ENCODE peak calls at places on chromosomes 12 and 14, in nine cellular contexts. One of them, this sample, is unnamed.

GRCh38 chr12:66550626-66551025 is 128.2 kb downstream of the GRIP1 start:
- DNase-seq in activated T-helper 9 cell treated with anti-CD3 and anti-CD28 coated beads, Interleukin-2, amount 50 U/mL, for 16 hours: no peak
- DNase-seq in DMS153: no peak
- DNase-seq in cerebellar nuclear complex: no peak
- DNase-seq in stimulated activated CD8-positive, alpha-beta memory T cell treated with anti-CD3 and anti-CD28 coated beads, Interleukin-2, amount 100 ng/mL, for 1 hour: no peak
- DNase-seq in activated gamma-delta T cell treated with anti-CD3 and anti-CD28 coated beads, Interleukin-2, amount 50 U/mL, for 16 hours: no peak
- DNase-seq in HCEC 1CT: no peak
- DNase-seq in body of pancreas: no peak
- DNase-seq in HTR-8/SVneo: no peak
- DNase-seq in this sample: no peak

GRCh38 chr14:95495538-95496025 is 20.9 kb downstream of the SYNE3 start:
- DNase-seq in activated T-helper 9 cell treated with anti-CD3 and anti-CD28 coated beads, Interleukin-2, amount 50 U/mL, for 16 hours: no peak
- DNase-seq in DMS153: no peak
- DNase-seq in cerebellar nuclear complex: no peak
- DNase-seq in stimulated activated CD8-positive, alpha-beta memory T cell treated with anti-CD3 and anti-CD28 coated beads, Interleukin-2, amount 100 ng/mL, for 1 hour: no peak
- DNase-seq in activated gamma-delta T cell treated with anti-CD3 and anti-CD28 coated beads, Interleukin-2, amount 50 U/mL, for 16 hours: no peak
- DNase-seq in HCEC 1CT: no peak
- DNase-seq in body of pancreas: peak; percentile 38
- DNase-seq in HTR-8/SVneo: no peak
- DNase-seq in this sample: no peak

GRCh38 chr14:54567634-54568561 is 970 bp downstream of the SAMD4A start:
- DNase-seq in activated T-helper 9 cell treated with anti-CD3 and anti-CD28 coated beads, Interleukin-2, amount 50 U/mL, for 16 hours: peak; percentile 18
- DNase-seq in DMS153: no peak
- DNase-seq in cerebellar nuclear complex: peak; percentile 19
- DNase-seq in stimulated activated CD8-positive, alpha-beta memory T cell treated with anti-CD3 and anti-CD28 coated beads, Interleukin-2, amount 100 ng/mL, for 1 hour: no peak
- DNase-seq in activated gamma-delta T cell treated with anti-CD3 and anti-CD28 coated beads, Interleukin-2, amount 50 U/mL, for 16 hours: peak; percentile 8
- DNase-seq in HCEC 1CT: peak; percentile 40
- DNase-seq in body of pancreas: peak; percentile 58
- DNase-seq in HTR-8/SVneo: no peak
- DNase-seq in this sample: no peak

GRCh38 chr12:125853670-125854069 is 788.4 kb downstream of the AACS start:
- DNase-seq in activated T-helper 9 cell treated with anti-CD3 and anti-CD28 coated beads, Interleukin-2, amount 50 U/mL, for 16 hours: no peak
- DNase-seq in DMS153: no peak
- DNase-seq in cerebellar nuclear complex: no peak
- DNase-seq in stimulated activated CD8-positive, alpha-beta memory T cell treated with anti-CD3 and anti-CD28 coated beads, Interleukin-2, amount 100 ng/mL, for 1 hour: no peak
- DNase-seq in activated gamma-delta T cell treated with anti-CD3 and anti-CD28 coated beads, Interleukin-2, amount 50 U/mL, for 16 hours: no peak
- DNase-seq in HCEC 1CT: no peak
- DNase-seq in body of pancreas: no peak
- DNase-seq in HTR-8/SVneo: no peak
- DNase-seq in this sample: no peak

GRCh38 chr12:129607756-129608155 is 296.1 kb downstream of the TMEM132D start:
- DNase-seq in activated T-helper 9 cell treated with anti-CD3 and anti-CD28 coated beads, Interleukin-2, amount 50 U/mL, for 16 hours: no peak
- DNase-seq in DMS153: no peak
- DNase-seq in cerebellar nuclear complex: no peak
- DNase-seq in stimulated activated CD8-positive, alpha-beta memory T cell treated with anti-CD3 and anti-CD28 coated beads, Interleukin-2, amount 100 ng/mL, for 1 hour: no peak
- DNase-seq in activated gamma-delta T cell treated with anti-CD3 and anti-CD28 coated beads, Interleukin-2, amount 50 U/mL, for 16 hours: no peak
- DNase-seq in HCEC 1CT: no peak
- DNase-seq in body of pancreas: no peak
- DNase-seq in HTR-8/SVneo: no peak
- DNase-seq in this sample: no peak

GRCh38 chr12:94150483-94151225 is 2.3 kb downstream of the PLXNC1 start:
- DNase-seq in activated T-helper 9 cell treated with anti-CD3 and anti-CD28 coated beads, Interleukin-2, amount 50 U/mL, for 16 hours: peak; percentile 23
- DNase-seq in DMS153: no peak
- DNase-seq in cerebellar nuclear complex: peak; percentile 52
- DNase-seq in stimulated activated CD8-positive, alpha-beta memory T cell treated with anti-CD3 and anti-CD28 coated beads, Interleukin-2, amount 100 ng/mL, for 1 hour: peak; percentile 6
- DNase-seq in activated gamma-delta T cell treated with anti-CD3 and anti-CD28 coated beads, Interleukin-2, amount 50 U/mL, for 16 hours: peak; percentile 24
- DNase-seq in HCEC 1CT: no peak
- DNase-seq in body of pancreas: no peak
- DNase-seq in HTR-8/SVneo: no peak
- DNase-seq in this sample: no peak

GRCh38 chr12:50918584-50919316 is 33.6 kb upstream of the HIGD1C start:
- DNase-seq in activated T-helper 9 cell treated with anti-CD3 and anti-CD28 coated beads, Interleukin-2, amount 50 U/mL, for 16 hours: no peak
- DNase-seq in DMS153: no peak
- DNase-seq in cerebellar nuclear complex: no peak
- DNase-seq in stimulated activated CD8-positive, alpha-beta memory T cell treated with anti-CD3 and anti-CD28 coated beads, Interleukin-2, amount 100 ng/mL, for 1 hour: no peak
- DNase-seq in activated gamma-delta T cell treated with anti-CD3 and anti-CD28 coated beads, Interleukin-2, amount 50 U/mL, for 16 hours: no peak
- DNase-seq in HCEC 1CT: peak; percentile 12
- DNase-seq in body of pancreas: no peak
- DNase-seq in HTR-8/SVneo: no peak
- DNase-seq in this sample: no peak

GRCh38 chr14:76096257-76096656 is 55.5 kb upstream of the GPATCH2L start:
- DNase-seq in activated T-helper 9 cell treated with anti-CD3 and anti-CD28 coated beads, Interleukin-2, amount 50 U/mL, for 16 hours: no peak
- DNase-seq in DMS153: no peak
- DNase-seq in cerebellar nuclear complex: no peak
- DNase-seq in stimulated activated CD8-positive, alpha-beta memory T cell treated with anti-CD3 and anti-CD28 coated beads, Interleukin-2, amount 100 ng/mL, for 1 hour: no peak
- DNase-seq in activated gamma-delta T cell treated with anti-CD3 and anti-CD28 coated beads, Interleukin-2, amount 50 U/mL, for 16 hours: no peak
- DNase-seq in HCEC 1CT: no peak
- DNase-seq in body of pancreas: no peak
- DNase-seq in HTR-8/SVneo: no peak
- DNase-seq in this sample: no peak

GRCh38 chr12:31600252-31600651 is 9.3 kb upstream of the DENND5B start:
- DNase-seq in activated T-helper 9 cell treated with anti-CD3 and anti-CD28 coated beads, Interleukin-2, amount 50 U/mL, for 16 hours: no peak
- DNase-seq in DMS153: no peak
- DNase-seq in cerebellar nuclear complex: no peak
- DNase-seq in stimulated activated CD8-positive, alpha-beta memory T cell treated with anti-CD3 and anti-CD28 coated beads, Interleukin-2, amount 100 ng/mL, for 1 hour: no peak
- DNase-seq in activated gamma-delta T cell treated with anti-CD3 and anti-CD28 coated beads, Interleukin-2, amount 50 U/mL, for 16 hours: no peak
- DNase-seq in HCEC 1CT: no peak
- DNase-seq in body of pancreas: no peak
- DNase-seq in HTR-8/SVneo: no peak
- DNase-seq in this sample: no peak

GRCh38 chr14:70332015-70332414 is 27.5 kb downstream of the COX16 start:
- DNase-seq in activated T-helper 9 cell treated with anti-CD3 and anti-CD28 coated beads, Interleukin-2, amount 50 U/mL, for 16 hours: no peak
- DNase-seq in DMS153: no peak
- DNase-seq in cerebellar nuclear complex: no peak
- DNase-seq in stimulated activated CD8-positive, alpha-beta memory T cell treated with anti-CD3 and anti-CD28 coated beads, Interleukin-2, amount 100 ng/mL, for 1 hour: no peak
- DNase-seq in activated gamma-delta T cell treated with anti-CD3 and anti-CD28 coated beads, Interleukin-2, amount 50 U/mL, for 16 hours: no peak
- DNase-seq in HCEC 1CT: no peak
- DNase-seq in body of pancreas: no peak
- DNase-seq in HTR-8/SVneo: no peak
- DNase-seq in this sample: no peak

GRCh38 chr14:38561657-38562056 is 305.8 kb upstream of the CLEC14A start:
- DNase-seq in activated T-helper 9 cell treated with anti-CD3 and anti-CD28 coated beads, Interleukin-2, amount 50 U/mL, for 16 hours: no peak
- DNase-seq in DMS153: no peak
- DNase-seq in cerebellar nuclear complex: no peak
- DNase-seq in stimulated activated CD8-positive, alpha-beta memory T cell treated with anti-CD3 and anti-CD28 coated beads, Interleukin-2, amount 100 ng/mL, for 1 hour: no peak
- DNase-seq in activated gamma-delta T cell treated with anti-CD3 and anti-CD28 coated beads, Interleukin-2, amount 50 U/mL, for 16 hours: no peak
- DNase-seq in HCEC 1CT: no peak
- DNase-seq in body of pancreas: no peak
- DNase-seq in HTR-8/SVneo: no peak
- DNase-seq in this sample: no peak

GRCh38 chr14:24432259-24433131 is 2.7 kb downstream of the KHNYN start:
- DNase-seq in activated T-helper 9 cell treated with anti-CD3 and anti-CD28 coated beads, Interleukin-2, amount 50 U/mL, for 16 hours: no peak
- DNase-seq in DMS153: no peak
- DNase-seq in cerebellar nuclear complex: no peak
- DNase-seq in stimulated activated CD8-positive, alpha-beta memory T cell treated with anti-CD3 and anti-CD28 coated beads, Interleukin-2, amount 100 ng/mL, for 1 hour: no peak
- DNase-seq in activated gamma-delta T cell treated with anti-CD3 and anti-CD28 coated beads, Interleukin-2, amount 50 U/mL, for 16 hours: no peak
- DNase-seq in HCEC 1CT: no peak
- DNase-seq in body of pancreas: no peak
- DNase-seq in HTR-8/SVneo: no peak
- DNase-seq in this sample: no peak

GRCh38 chr12:60630796-60631195 is 1035.0 kb downstream of the SLC16A7 start:
- DNase-seq in activated T-helper 9 cell treated with anti-CD3 and anti-CD28 coated beads, Interleukin-2, amount 50 U/mL, for 16 hours: no peak
- DNase-seq in DMS153: no peak
- DNase-seq in cerebellar nuclear complex: no peak
- DNase-seq in stimulated activated CD8-positive, alpha-beta memory T cell treated with anti-CD3 and anti-CD28 coated beads, Interleukin-2, amount 100 ng/mL, for 1 hour: no peak
- DNase-seq in activated gamma-delta T cell treated with anti-CD3 and anti-CD28 coated beads, Interleukin-2, amount 50 U/mL, for 16 hours: no peak
- DNase-seq in HCEC 1CT: no peak
- DNase-seq in body of pancreas: no peak
- DNase-seq in HTR-8/SVneo: no peak
- DNase-seq in this sample: no peak

GRCh38 chr12:11026118-11026517 is 3.7 kb upstream of the TAS2R19 start:
- DNase-seq in activated T-helper 9 cell treated with anti-CD3 and anti-CD28 coated beads, Interleukin-2, amount 50 U/mL, for 16 hours: no peak
- DNase-seq in DMS153: no peak
- DNase-seq in cerebellar nuclear complex: no peak
- DNase-seq in stimulated activated CD8-positive, alpha-beta memory T cell treated with anti-CD3 and anti-CD28 coated beads, Interleukin-2, amount 100 ng/mL, for 1 hour: no peak
- DNase-seq in activated gamma-delta T cell treated with anti-CD3 and anti-CD28 coated beads, Interleukin-2, amount 50 U/mL, for 16 hours: no peak
- DNase-seq in HCEC 1CT: no peak
- DNase-seq in body of pancreas: no peak
- DNase-seq in HTR-8/SVneo: no peak
- DNase-seq in this sample: no peak

GRCh38 chr14:24982472-24983155 is 67.3 kb downstream of the STXBP6 start:
- DNase-seq in activated T-helper 9 cell treated with anti-CD3 and anti-CD28 coated beads, Interleukin-2, amount 50 U/mL, for 16 hours: no peak
- DNase-seq in DMS153: peak; percentile 34
- DNase-seq in cerebellar nuclear complex: no peak
- DNase-seq in stimulated activated CD8-positive, alpha-beta memory T cell treated with anti-CD3 and anti-CD28 coated beads, Interleukin-2, amount 100 ng/mL, for 1 hour: no peak
- DNase-seq in activated gamma-delta T cell treated with anti-CD3 and anti-CD28 coated beads, Interleukin-2, amount 50 U/mL, for 16 hours: no peak
- DNase-seq in HCEC 1CT: peak; percentile 96
- DNase-seq in body of pancreas: no peak
- DNase-seq in HTR-8/SVneo: peak; percentile 41
- DNase-seq in this sample: peak; percentile 93

GRCh38 chr14:61673305-61673704 is 22.0 kb upstream of the HIF1A start:
- DNase-seq in activated T-helper 9 cell treated with anti-CD3 and anti-CD28 coated beads, Interleukin-2, amount 50 U/mL, for 16 hours: no peak
- DNase-seq in DMS153: no peak
- DNase-seq in cerebellar nuclear complex: no peak
- DNase-seq in stimulated activated CD8-positive, alpha-beta memory T cell treated with anti-CD3 and anti-CD28 coated beads, Interleukin-2, amount 100 ng/mL, for 1 hour: no peak
- DNase-seq in activated gamma-delta T cell treated with anti-CD3 and anti-CD28 coated beads, Interleukin-2, amount 50 U/mL, for 16 hours: no peak
- DNase-seq in HCEC 1CT: no peak
- DNase-seq in body of pancreas: no peak
- DNase-seq in HTR-8/SVneo: no peak
- DNase-seq in this sample: no peak

GRCh38 chr14:34583525-34583924 is 44.0 kb upstream of the EAPP start:
- DNase-seq in activated T-helper 9 cell treated with anti-CD3 and anti-CD28 coated beads, Interleukin-2, amount 50 U/mL, for 16 hours: no peak
- DNase-seq in DMS153: no peak
- DNase-seq in cerebellar nuclear complex: no peak
- DNase-seq in stimulated activated CD8-positive, alpha-beta memory T cell treated with anti-CD3 and anti-CD28 coated beads, Interleukin-2, amount 100 ng/mL, for 1 hour: no peak
- DNase-seq in activated gamma-delta T cell treated with anti-CD3 and anti-CD28 coated beads, Interleukin-2, amount 50 U/mL, for 16 hours: no peak
- DNase-seq in HCEC 1CT: no peak
- DNase-seq in body of pancreas: no peak
- DNase-seq in HTR-8/SVneo: no peak
- DNase-seq in this sample: no peak

GRCh38 chr12:101743724-101744472 is 4.6 kb upstream of the SYCP3 start:
- DNase-seq in activated T-helper 9 cell treated with anti-CD3 and anti-CD28 coated beads, Interleukin-2, amount 50 U/mL, for 16 hours: no peak
- DNase-seq in DMS153: no peak
- DNase-seq in cerebellar nuclear complex: no peak
- DNase-seq in stimulated activated CD8-positive, alpha-beta memory T cell treated with anti-CD3 and anti-CD28 coated beads, Interleukin-2, amount 100 ng/mL, for 1 hour: no peak
- DNase-seq in activated gamma-delta T cell treated with anti-CD3 and anti-CD28 coated beads, Interleukin-2, amount 50 U/mL, for 16 hours: no peak
- DNase-seq in HCEC 1CT: no peak
- DNase-seq in body of pancreas: no peak
- DNase-seq in HTR-8/SVneo: no peak
- DNase-seq in this sample: no peak

GRCh38 chr12:12450043-12450451 is 93.2 kb downstream of the BORCS5 start:
- DNase-seq in activated T-helper 9 cell treated with anti-CD3 and anti-CD28 coated beads, Interleukin-2, amount 50 U/mL, for 16 hours: no peak
- DNase-seq in DMS153: no peak
- DNase-seq in cerebellar nuclear complex: no peak
- DNase-seq in stimulated activated CD8-positive, alpha-beta memory T cell treated with anti-CD3 and anti-CD28 coated beads, Interleukin-2, amount 100 ng/mL, for 1 hour: no peak
- DNase-seq in activated gamma-delta T cell treated with anti-CD3 and anti-CD28 coated beads, Interleukin-2, amount 50 U/mL, for 16 hours: no peak
- DNase-seq in HCEC 1CT: no peak
- DNase-seq in body of pancreas: no peak
- DNase-seq in HTR-8/SVneo: no peak
- DNase-seq in this sample: no peak

GRCh38 chr14:101549154-101549553 is 12.1 kb upstream of the DIO3 start:
- DNase-seq in activated T-helper 9 cell treated with anti-CD3 and anti-CD28 coated beads, Interleukin-2, amount 50 U/mL, for 16 hours: no peak
- DNase-seq in DMS153: no peak
- DNase-seq in cerebellar nuclear complex: no peak
- DNase-seq in stimulated activated CD8-positive, alpha-beta memory T cell treated with anti-CD3 and anti-CD28 coated beads, Interleukin-2, amount 100 ng/mL, for 1 hour: no peak
- DNase-seq in activated gamma-delta T cell treated with anti-CD3 and anti-CD28 coated beads, Interleukin-2, amount 50 U/mL, for 16 hours: no peak
- DNase-seq in HCEC 1CT: no peak
- DNase-seq in body of pancreas: no peak
- DNase-seq in HTR-8/SVneo: no peak
- DNase-seq in this sample: no peak

GRCh38 chr14:61505815-61506809 is 184.7 kb downstream of the PRKCH start:
- DNase-seq in activated T-helper 9 cell treated with anti-CD3 and anti-CD28 coated beads, Interleukin-2, amount 50 U/mL, for 16 hours: no peak
- DNase-seq in DMS153: no peak
- DNase-seq in cerebellar nuclear complex: no peak
- DNase-seq in stimulated activated CD8-positive, alpha-beta memory T cell treated with anti-CD3 and anti-CD28 coated beads, Interleukin-2, amount 100 ng/mL, for 1 hour: no peak
- DNase-seq in activated gamma-delta T cell treated with anti-CD3 and anti-CD28 coated beads, Interleukin-2, amount 50 U/mL, for 16 hours: no peak
- DNase-seq in HCEC 1CT: no peak
- DNase-seq in body of pancreas: no peak
- DNase-seq in HTR-8/SVneo: no peak
- DNase-seq in this sample: no peak

GRCh38 chr14:76473381-76474263 is 97.7 kb downstream of the ESRRB start:
- DNase-seq in activated T-helper 9 cell treated with anti-CD3 and anti-CD28 coated beads, Interleukin-2, amount 50 U/mL, for 16 hours: no peak
- DNase-seq in DMS153: peak; percentile 21
- DNase-seq in cerebellar nuclear complex: no peak
- DNase-seq in stimulated activated CD8-positive, alpha-beta memory T cell treated with anti-CD3 and anti-CD28 coated beads, Interleukin-2, amount 100 ng/mL, for 1 hour: no peak
- DNase-seq in activated gamma-delta T cell treated with anti-CD3 and anti-CD28 coated beads, Interleukin-2, amount 50 U/mL, for 16 hours: no peak
- DNase-seq in HCEC 1CT: no peak
- DNase-seq in body of pancreas: no peak
- DNase-seq in HTR-8/SVneo: peak; percentile 78
- DNase-seq in this sample: no peak

GRCh38 chr12:5499566-5500325 is 67.8 kb downstream of the NTF3 start:
- DNase-seq in activated T-helper 9 cell treated with anti-CD3 and anti-CD28 coated beads, Interleukin-2, amount 50 U/mL, for 16 hours: no peak
- DNase-seq in DMS153: no peak
- DNase-seq in cerebellar nuclear complex: no peak
- DNase-seq in stimulated activated CD8-positive, alpha-beta memory T cell treated with anti-CD3 and anti-CD28 coated beads, Interleukin-2, amount 100 ng/mL, for 1 hour: no peak
- DNase-seq in activated gamma-delta T cell treated with anti-CD3 and anti-CD28 coated beads, Interleukin-2, amount 50 U/mL, for 16 hours: no peak
- DNase-seq in HCEC 1CT: no peak
- DNase-seq in body of pancreas: no peak
- DNase-seq in HTR-8/SVneo: no peak
- DNase-seq in this sample: no peak

GRCh38 chr12:125171267-125171666 is 106.0 kb downstream of the AACS start:
- DNase-seq in activated T-helper 9 cell treated with anti-CD3 and anti-CD28 coated beads, Interleukin-2, amount 50 U/mL, for 16 hours: no peak
- DNase-seq in DMS153: no peak
- DNase-seq in cerebellar nuclear complex: no peak
- DNase-seq in stimulated activated CD8-positive, alpha-beta memory T cell treated with anti-CD3 and anti-CD28 coated beads, Interleukin-2, amount 100 ng/mL, for 1 hour: no peak
- DNase-seq in activated gamma-delta T cell treated with anti-CD3 and anti-CD28 coated beads, Interleukin-2, amount 50 U/mL, for 16 hours: no peak
- DNase-seq in HCEC 1CT: no peak
- DNase-seq in body of pancreas: no peak
- DNase-seq in HTR-8/SVneo: no peak
- DNase-seq in this sample: no peak

GRCh38 chr14:71688576-71688975 is 243.7 kb upstream of the RGS6 start:
- DNase-seq in activated T-helper 9 cell treated with anti-CD3 and anti-CD28 coated beads, Interleukin-2, amount 50 U/mL, for 16 hours: no peak
- DNase-seq in DMS153: no peak
- DNase-seq in cerebellar nuclear complex: no peak
- DNase-seq in stimulated activated CD8-positive, alpha-beta memory T cell treated with anti-CD3 and anti-CD28 coated beads, Interleukin-2, amount 100 ng/mL, for 1 hour: no peak
- DNase-seq in activated gamma-delta T cell treated with anti-CD3 and anti-CD28 coated beads, Interleukin-2, amount 50 U/mL, for 16 hours: no peak
- DNase-seq in HCEC 1CT: peak; percentile 57
- DNase-seq in body of pancreas: no peak
- DNase-seq in HTR-8/SVneo: peak; percentile 55
- DNase-seq in this sample: no peak

GRCh38 chr12:112017041-112017440 is 3.8 kb downstream of the ERP29 start:
- DNase-seq in activated T-helper 9 cell treated with anti-CD3 and anti-CD28 coated beads, Interleukin-2, amount 50 U/mL, for 16 hours: no peak
- DNase-seq in DMS153: no peak
- DNase-seq in cerebellar nuclear complex: no peak
- DNase-seq in stimulated activated CD8-positive, alpha-beta memory T cell treated with anti-CD3 and anti-CD28 coated beads, Interleukin-2, amount 100 ng/mL, for 1 hour: no peak
- DNase-seq in activated gamma-delta T cell treated with anti-CD3 and anti-CD28 coated beads, Interleukin-2, amount 50 U/mL, for 16 hours: no peak
- DNase-seq in HCEC 1CT: no peak
- DNase-seq in body of pancreas: no peak
- DNase-seq in HTR-8/SVneo: no peak
- DNase-seq in this sample: no peak

GRCh38 chr14:36773136-36773540 is 111.5 kb downstream of the PAX9 start:
- DNase-seq in activated T-helper 9 cell treated with anti-CD3 and anti-CD28 coated beads, Interleukin-2, amount 50 U/mL, for 16 hours: no peak
- DNase-seq in DMS153: peak; percentile 65
- DNase-seq in cerebellar nuclear complex: no peak
- DNase-seq in stimulated activated CD8-positive, alpha-beta memory T cell treated with anti-CD3 and anti-CD28 coated beads, Interleukin-2, amount 100 ng/mL, for 1 hour: no peak
- DNase-seq in activated gamma-delta T cell treated with anti-CD3 and anti-CD28 coated beads, Interleukin-2, amount 50 U/mL, for 16 hours: no peak
- DNase-seq in HCEC 1CT: peak; percentile 42
- DNase-seq in body of pancreas: no peak
- DNase-seq in HTR-8/SVneo: peak; percentile 43
- DNase-seq in this sample: peak; percentile 18

GRCh38 chr14:37060496-37061260 is 111.7 kb downstream of the SLC25A21 start:
- DNase-seq in activated T-helper 9 cell treated with anti-CD3 and anti-CD28 coated beads, Interleukin-2, amount 50 U/mL, for 16 hours: no peak
- DNase-seq in DMS153: no peak
- DNase-seq in cerebellar nuclear complex: no peak
- DNase-seq in stimulated activated CD8-positive, alpha-beta memory T cell treated with anti-CD3 and anti-CD28 coated beads, Interleukin-2, amount 100 ng/mL, for 1 hour: no peak
- DNase-seq in activated gamma-delta T cell treated with anti-CD3 and anti-CD28 coated beads, Interleukin-2, amount 50 U/mL, for 16 hours: no peak
- DNase-seq in HCEC 1CT: no peak
- DNase-seq in body of pancreas: peak; percentile 5
- DNase-seq in HTR-8/SVneo: no peak
- DNase-seq in this sample: no peak

GRCh38 chr14:36320210-36321003 is at the start of gene MBIP:
- DNase-seq in activated T-helper 9 cell treated with anti-CD3 and anti-CD28 coated beads, Interleukin-2, amount 50 U/mL, for 16 hours: peak; percentile 85
- DNase-seq in DMS153: peak; percentile 97
- DNase-seq in cerebellar nuclear complex: peak; percentile 66
- DNase-seq in stimulated activated CD8-positive, alpha-beta memory T cell treated with anti-CD3 and anti-CD28 coated beads, Interleukin-2, amount 100 ng/mL, for 1 hour: peak; percentile 72
- DNase-seq in activated gamma-delta T cell treated with anti-CD3 and anti-CD28 coated beads, Interleukin-2, amount 50 U/mL, for 16 hours: peak; percentile 83
- DNase-seq in HCEC 1CT: peak; percentile 94
- DNase-seq in body of pancreas: peak; percentile 97
- DNase-seq in HTR-8/SVneo: peak; percentile 92
- DNase-seq in this sample: peak; percentile 71

GRCh38 chr12:106049105-106049504 is 89.6 kb downstream of the NUAK1 start:
- DNase-seq in activated T-helper 9 cell treated with anti-CD3 and anti-CD28 coated beads, Interleukin-2, amount 50 U/mL, for 16 hours: no peak
- DNase-seq in DMS153: no peak
- DNase-seq in cerebellar nuclear complex: peak; percentile 86
- DNase-seq in stimulated activated CD8-positive, alpha-beta memory T cell treated with anti-CD3 and anti-CD28 coated beads, Interleukin-2, amount 100 ng/mL, for 1 hour: no peak
- DNase-seq in activated gamma-delta T cell treated with anti-CD3 and anti-CD28 coated beads, Interleukin-2, amount 50 U/mL, for 16 hours: no peak
- DNase-seq in HCEC 1CT: no peak
- DNase-seq in body of pancreas: no peak
- DNase-seq in HTR-8/SVneo: no peak
- DNase-seq in this sample: no peak

GRCh38 chr12:91978143-91978542 is 167.5 kb downstream of the BTG1 start:
- DNase-seq in activated T-helper 9 cell treated with anti-CD3 and anti-CD28 coated beads, Interleukin-2, amount 50 U/mL, for 16 hours: no peak
- DNase-seq in DMS153: no peak
- DNase-seq in cerebellar nuclear complex: no peak
- DNase-seq in stimulated activated CD8-positive, alpha-beta memory T cell treated with anti-CD3 and anti-CD28 coated beads, Interleukin-2, amount 100 ng/mL, for 1 hour: no peak
- DNase-seq in activated gamma-delta T cell treated with anti-CD3 and anti-CD28 coated beads, Interleukin-2, amount 50 U/mL, for 16 hours: no peak
- DNase-seq in HCEC 1CT: peak; percentile 47
- DNase-seq in body of pancreas: no peak
- DNase-seq in HTR-8/SVneo: no peak
- DNase-seq in this sample: no peak

This sample was measured in PC-9.